ENCODE peak calls at places on chromosomes 4 and X, in five cellular contexts. D is endothelial cell, U is AG10803, A is tibial artery, I is NB4. H is an unnamed sample.

GRCh38 chr4:118950224-118950623 is 61.6 kb downstream of the SYNPO2 start:
- DNase-seq in D (no peak), A (no peak), I (peak; percentile 73), U (no peak), H (no peak)

GRCh38 chrX:76127341-76127740 is 45.5 kb upstream of the PBDC1 start:
- DNase-seq in I (peak; percentile 18), U (no peak), A (no peak), D (no peak), H (no peak)

GRCh38 chrX:14963447-14964236 is 90.4 kb downstream of the MOSPD2 start:
- DNase-seq in I (no peak), U (peak; percentile 65), A (no peak), D (no peak), H (no peak)

GRCh38 chr4:185933078-185933581 is 121.1 kb upstream of the SORBS2 start:
- DNase-seq in A (no peak), D (peak; percentile 6), I (no peak), U (peak; percentile 68), H (no peak)

GRCh38 chrX:39816871-39817731 is 280.7 kb downstream of the BCOR start:
- DNase-seq in I (no peak), U (peak; percentile 50), D (no peak), A (no peak), H (no peak)

GRCh38 chr4:40998680-40999358 is 215.5 kb downstream of the APBB2 start:
- DNase-seq in D (no peak), I (peak; percentile 90), A (no peak), U (peak; percentile 49), H (peak; percentile 54)

GRCh38 chr4:152594981-152595916 is 59.4 kb upstream of the FBXW7 start:
- DNase-seq in U (no peak), D (no peak), I (no peak), A (no peak), H (no peak)

GRCh38 chrX:119238557-119238956 is 2.5 kb downstream of the PGRMC1 start:
- DNase-seq in I (no peak), D (no peak), U (no peak), A (no peak), H (no peak)

GRCh38 chr4:113760852-113761681 is 471 bp downstream of the CAMK2D start:
- DNase-seq in I (peak; percentile 81), D (peak; percentile 71), A (peak; percentile 91), U (peak; percentile 83), H (peak; percentile 49)

GRCh38 chr4:158530391-158530790 is 8.7 kb downstream of the RXFP1 start:
- DNase-seq in D (no peak), I (no peak), U (no peak), A (no peak), H (no peak)
- TF ChIP-seq CTCF in D (no peak), I (no peak), U (no peak), A (no peak), H (no peak)

GRCh38 chrX:53282313-53282712 is 929 bp upstream of the IQSEC2 start:
- DNase-seq in A (no peak), I (no peak), U (no peak), D (no peak), H (no peak)

GRCh38 chrX:53280703-53281320 is 572 bp downstream of the IQSEC2 start:
- DNase-seq in A (peak; percentile 66), I (no peak), D (no peak), U (peak; percentile 39), H (no peak)

GRCh38 chrX:53281321-53281822 is at the start of gene IQSEC2:
- DNase-seq in D (peak; percentile 16), U (peak; percentile 75), I (peak; percentile 31), A (peak; percentile 93), H (peak; percentile 85)

GRCh38 chrX:53280316-53280702 is 1.1 kb downstream of the IQSEC2 start:
- DNase-seq in D (no peak), I (no peak), U (no peak), A (no peak), H (no peak)

GRCh38 chrX:53279296-53280237 is 1.8 kb downstream of the IQSEC2 start:
- DNase-seq in I (no peak), U (no peak), D (no peak), A (no peak), H (peak; percentile 23)
- TF ChIP-seq CTCF in I (no peak), U (no peak), D (no peak), A (no peak), H (no peak)

DNA sequence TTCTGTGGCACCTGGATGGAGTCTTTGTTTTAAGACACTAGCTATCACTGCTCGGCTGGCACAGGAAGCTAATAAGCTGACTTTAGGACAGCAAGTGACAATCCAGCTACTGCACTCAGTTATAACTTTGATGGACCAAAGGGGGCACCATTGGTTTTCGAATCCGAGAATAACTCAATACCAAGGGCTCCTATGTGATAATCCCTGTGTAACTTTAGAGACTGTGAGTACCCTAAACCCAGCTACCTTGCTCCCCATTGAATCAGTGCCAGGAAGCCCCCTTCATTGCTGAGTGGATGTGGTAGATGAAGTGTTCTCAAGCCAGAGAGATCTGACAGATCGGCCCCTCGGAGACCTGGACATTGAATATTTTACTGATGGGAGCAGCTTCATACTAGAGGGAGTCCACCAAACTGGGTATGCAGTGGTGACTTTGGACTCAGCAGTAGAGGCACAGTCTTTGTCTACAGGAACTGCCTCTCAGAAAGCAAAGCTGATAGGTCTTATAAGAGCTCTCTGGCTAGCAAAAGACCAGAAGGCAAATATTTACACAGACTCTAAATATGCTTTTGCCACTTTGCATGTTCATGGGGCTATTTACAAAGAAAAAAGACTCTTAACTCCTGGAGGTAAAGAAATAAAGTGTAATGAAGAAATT is 35.5 kb upstream of the UGT2B7 start:
- DNase-seq in D (no peak), I (peak; percentile 20), U (no peak), A (no peak), H (no peak)
- TF ChIP-seq CTCF in D (no peak), I (no peak), U (no peak), A (no peak), H (no peak)

DNA sequence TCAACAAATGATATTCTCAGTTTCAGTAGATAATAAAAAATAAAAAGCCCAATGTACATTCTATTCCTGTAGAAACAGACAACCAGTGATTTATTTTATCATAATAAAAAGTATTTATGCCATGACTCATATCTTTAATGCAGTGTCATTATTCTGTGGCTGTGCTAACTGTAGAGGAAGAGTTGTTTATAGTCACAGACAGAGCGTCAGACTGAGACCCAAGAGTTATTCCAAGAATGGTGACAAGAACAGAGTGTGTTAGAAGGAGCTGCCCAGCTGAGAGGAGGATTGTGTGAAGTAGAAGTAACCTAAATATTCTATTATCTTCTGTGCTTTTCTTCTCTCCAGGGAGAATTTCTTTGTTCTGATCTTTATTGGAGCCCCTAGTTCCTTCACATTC is 210.7 kb downstream of the PPP1R2C start:
- DNase-seq in U (no peak), D (no peak), A (no peak), I (no peak), H (no peak)
- TF ChIP-seq CTCF in U (no peak), D (no peak), A (no peak), I (no peak), H (no peak)

DNA sequence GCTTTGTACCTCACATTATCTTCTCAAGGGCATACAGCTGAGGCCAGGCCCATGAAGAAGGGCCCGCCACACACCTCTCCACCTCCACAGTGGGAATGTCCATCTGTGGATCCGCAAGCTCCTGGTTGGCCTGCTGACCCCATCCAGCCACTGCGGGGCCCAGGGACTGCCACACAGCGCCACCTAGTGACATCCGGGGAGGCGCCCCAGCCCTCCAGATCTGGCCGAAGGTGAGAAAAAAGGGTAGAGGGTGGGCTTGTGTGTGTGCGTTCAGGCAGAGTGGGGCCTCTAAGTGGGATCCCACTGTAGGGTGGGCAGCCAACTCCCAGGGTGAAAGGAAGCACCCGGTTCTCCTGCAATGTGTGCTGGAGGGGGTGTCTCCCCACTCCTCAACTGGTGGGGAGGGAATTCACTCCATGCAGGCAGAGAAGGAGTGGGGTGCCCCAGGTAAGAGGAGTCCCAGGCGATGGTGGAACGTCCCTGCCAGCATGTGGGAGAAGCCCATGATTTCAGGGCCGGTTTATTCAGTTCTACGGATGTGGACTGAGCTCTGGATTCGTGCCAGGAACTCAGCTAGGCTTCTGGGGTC is 117.3 kb downstream of the ENPP6 start:
- DNase-seq in A (no peak), D (peak; percentile 66), I (peak; percentile 49), U (no peak), H (no peak)
- TF ChIP-seq CTCF in A (peak; percentile 20), D (no peak), I (peak; percentile 86), U (peak; percentile 37), H (no peak)

GRCh38 chr4:38898245-38898644 is 30.6 kb downstream of the FAM114A1 start:
- DNase-seq in D (no peak), I (no peak), U (no peak), A (no peak), H (no peak)

GRCh38 chr4:38904090-38904666 is 36.6 kb downstream of the FAM114A1 start:
- DNase-seq in U (no peak), I (no peak), A (no peak), D (no peak), H (peak; percentile 14)

GRCh38 chr4:38902221-38902620 is 34.6 kb downstream of the FAM114A1 start:
- DNase-seq in D (no peak), I (no peak), U (no peak), A (no peak), H (no peak)

GRCh38 chr4:38905657-38906398 is 38.2 kb downstream of the FAM114A1 start:
- DNase-seq in A (no peak), I (peak; percentile 41), D (no peak), U (no peak), H (no peak)

GRCh38 chr4:38902695-38903094 is 35.1 kb downstream of the FAM114A1 start:
- DNase-seq in U (peak; percentile 12), I (peak; percentile 59), D (no peak), A (no peak), H (no peak)
- TF ChIP-seq CTCF in U (peak; percentile 27), I (peak; percentile 20), D (peak; percentile 14), A (no peak), H (peak; percentile 16)

GRCh38 chr4:2800691-2801596 is 8.1 kb downstream of the SH3BP2 start:
- DNase-seq in U (peak; percentile 44), I (peak; percentile 96), A (peak; percentile 81), D (peak; percentile 66), H (peak; percentile 51)

GRCh38 chr4:2797545-2798305 is 4.8 kb downstream of the SH3BP2 start:
- DNase-seq in D (peak; percentile 3), U (no peak), I (peak; percentile 13), A (peak; percentile 65), H (no peak)

GRCh38 chr4:2798399-2799301 is 5.8 kb downstream of the SH3BP2 start:
- DNase-seq in A (peak; percentile 81), I (peak; percentile 76), D (peak; percentile 60), U (no peak), H (no peak)

GRCh38 chr4:2799444-2799911 is 6.6 kb downstream of the SH3BP2 start:
- DNase-seq in D (peak; percentile 3), A (peak; percentile 68), U (no peak), I (peak; percentile 81), H (no peak)

DNA sequence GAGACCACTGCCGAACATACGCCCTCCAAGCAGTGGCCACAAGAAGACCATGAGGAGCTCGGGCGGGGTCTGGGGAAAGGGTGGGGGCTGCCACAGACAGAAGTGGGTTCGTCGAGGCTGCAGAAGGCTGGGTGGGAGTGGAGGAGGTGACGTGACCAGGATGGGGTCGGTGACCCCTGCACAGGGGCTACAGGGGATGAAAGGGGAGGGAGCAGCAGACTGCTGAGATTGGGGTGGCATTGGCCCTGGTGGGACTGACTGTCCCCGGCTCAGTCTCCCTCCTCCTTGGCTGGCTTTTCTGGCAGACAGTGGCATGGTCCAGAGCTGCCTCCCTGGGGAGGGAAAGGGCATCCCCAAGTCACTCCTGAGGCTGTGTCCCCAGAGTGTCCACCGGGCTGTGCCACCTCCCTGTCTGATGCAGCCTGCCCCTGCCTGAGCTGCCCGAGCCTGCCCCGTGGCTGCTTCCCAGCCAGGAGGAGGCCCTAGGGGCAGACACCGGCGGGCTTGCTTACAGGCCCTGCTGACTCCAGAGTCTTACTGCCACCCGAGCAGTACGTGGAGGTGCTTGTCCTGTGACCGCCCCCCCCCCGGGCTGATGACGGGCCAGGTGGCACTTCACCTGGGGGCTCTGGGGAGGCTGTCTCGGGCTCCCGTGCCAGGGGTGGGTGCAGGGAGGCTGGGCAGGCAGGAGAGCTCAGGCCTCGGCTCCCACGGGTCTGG is 7.2 kb downstream of the SH3BP2 start:
- DNase-seq in D (peak; percentile 13), I (peak; percentile 43), U (no peak), A (peak; percentile 66), H (no peak)
- TF ChIP-seq CTCF in D (no peak), I (no peak), U (no peak), A (no peak), H (no peak)

H was measured in Calu3.